ENCODE peak calls at places on chromosomes 4 and X, in eight cellular contexts. E, V, M, T, H, I, U and G are unnamed samples.

GRCh38 chrX:133653363-133653762 is 238.1 kb upstream of the GPC4 start:
- DNase-seq in E (no peak), T (no peak), U (no peak), M (peak), H (peak), V (no peak), I (no peak), G (no peak)

GRCh38 chr4:133618963-133619362 is 469.9 kb downstream of the PCDH10 start:
- DNase-seq in V (no peak), U (no peak), H (no peak), E (no peak), M (no peak), T (no peak), I (no peak), G (no peak)

GRCh38 chrX:68927178-68927577 is 98.4 kb downstream of the EFNB1 start:
- DNase-seq in U (no peak), V (no peak), T (no peak), H (no peak), M (no peak), I (no peak), E (no peak), G (no peak)

GRCh38 chr4:53551281-53551864 is 39.9 kb downstream of the LNX1 start:
- DNase-seq in U (no peak), I (no peak), M (no peak), V (no peak), E (no peak), T (no peak), H (no peak), G (no peak)

GRCh38 chrX:136447308-136447707 is 40.4 kb upstream of the BRS3 start:
- DNase-seq in U (no peak), M (no peak), T (no peak), E (no peak), H (peak), I (no peak), V (no peak), G (no peak)

GRCh38 chrX:110146521-110146920 is 143.6 kb downstream of the TMEM164 start:
- DNase-seq in T (no peak), I (peak), M (peak), E (no peak), H (peak), V (no peak), U (peak), G (no peak)

GRCh38 chrX:44568196-44568595 is 25.5 kb upstream of the FUNDC1 start:
- DNase-seq in V (no peak), T (no peak), I (no peak), E (no peak), U (no peak), H (no peak), M (peak), G (no peak)

GRCh38 chrX:153412746-153413720 is 1.8 kb downstream of the ZFP92 start:
- DNase-seq in E (no peak), T (no peak), V (no peak), M (no peak), H (no peak), U (no peak), I (no peak), G (no peak)

GRCh38 chrX:39361736-39362135 is 560.5 kb downstream of the MID1IP1 start:
- DNase-seq in E (no peak), T (no peak), V (no peak), U (no peak), I (peak), H (no peak), M (no peak), G (peak)

GRCh38 chrX:118000518-118000917 is 116.1 kb downstream of the KLHL13 start:
- DNase-seq in M (no peak), I (no peak), T (no peak), E (no peak), V (no peak), H (no peak), U (no peak), G (no peak)

GRCh38 chr4:78057600-78058560 is 757 bp downstream of the FRAS1 start:
- DNase-seq in M (peak), H (peak), I (peak), V (no peak), E (peak), U (peak), T (peak), G (peak)

GRCh38 chr4:5098176-5098575 is 46.9 kb downstream of the STK32B start:
- DNase-seq in T (no peak), I (no peak), H (no peak), M (no peak), V (no peak), E (no peak), U (no peak), G (no peak)

GRCh38 chr4:20723019-20723418 is 22.8 kb downstream of the PACRGL start:
- DNase-seq in M (peak), E (no peak), V (no peak), U (no peak), T (no peak), H (peak), I (no peak), G (no peak)